ENCODE peak calls at places on chromosomes 13 and 19, in nine cellular contexts. F is EH; C is H7; X is left ventricle myocardium superior; U is thoracic aorta; O is psoas muscle; Y is activated gamma-delta T cell treated with anti-CD3 and anti-CD28 coated beads, Interleukin-2, amount 50 U/mL, for 16 hours; L is NCI-H1417 treated with DMSO at 0.1 percent for 48 hours; A is activated CD4-positive, CD25-positive, alpha-beta regulatory T cell treated with anti-CD3 and anti-CD28 coated beads, Interleukin-2, amount 50 U/mL, for 16 hours. J is an unnamed sample.

GRCh38 chr19:34365463-34366401 is 736 bp downstream of the GPI start:
- DNase-seq in F (peak; percentile 51), C (peak; percentile 75), X (peak; percentile 64), U (no peak), O (peak; percentile 70), Y (no peak), L (no peak), A (no peak), J (peak; percentile 57)

GRCh38 chr19:15452111-15453047 is 2.6 kb upstream of the WIZ start:
- DNase-seq in F (peak; percentile 85), C (peak; percentile 100), X (peak; percentile 94), U (peak; percentile 49), O (peak; percentile 98), Y (no peak), L (no peak), A (no peak), J (peak; percentile 86)

GRCh38 chr13:40440990-40441820 is 225.2 kb downstream of the FOXO1 start:
- DNase-seq in F (no peak), C (no peak), X (peak; percentile 87), U (peak; percentile 38), O (peak; percentile 95), Y (no peak), L (no peak), A (no peak), J (no peak)

GRCh38 chr13:27379694-27380596 is 44.5 kb upstream of the GTF3A start:
- DNase-seq in F (peak; percentile 60), C (peak; percentile 89), X (peak; percentile 53), U (no peak), O (peak; percentile 76), Y (peak; percentile 32), L (no peak), A (peak; percentile 16), J (no peak)

GRCh38 chr13:52842440-52842839 is 6.0 kb downstream of the PCDH8 start:
- DNase-seq in F (no peak), C (no peak), X (no peak), U (no peak), O (no peak), Y (no peak), L (peak; percentile 98), A (no peak), J (no peak)

GRCh38 chr19:39474139-39474620 is 6.5 kb upstream of the TIMM50 start:
- DNase-seq in F (peak; percentile 36), C (peak; percentile 95), X (peak; percentile 79), U (no peak), O (peak; percentile 82), Y (peak; percentile 60), L (no peak), A (peak; percentile 48), J (peak; percentile 92)

GRCh38 chr13:113827021-113827420 is 36.9 kb downstream of the GAS6 start:
- DNase-seq in F (no peak), C (no peak), X (no peak), U (no peak), O (peak; percentile 39), Y (no peak), L (no peak), A (no peak), J (no peak)

GRCh38 chr13:112351825-112352224 is 24.3 kb upstream of the SPACA7 start:
- DNase-seq in F (no peak), C (peak; percentile 78), X (no peak), U (no peak), O (no peak), Y (no peak), L (no peak), A (no peak), J (no peak)

GRCh38 chr19:32397736-32398135 is 7.8 kb upstream of the DPY19L3 start:
- DNase-seq in F (peak; percentile 89), C (no peak), X (no peak), U (no peak), O (no peak), Y (no peak), L (no peak), A (no peak), J (no peak)

GRCh38 chr13:62482351-62482750 is 1066.7 kb upstream of the PCDH20 start:
- DNase-seq in F (no peak), C (no peak), X (no peak), U (no peak), O (no peak), Y (no peak), L (peak; percentile 64), A (no peak), J (no peak)

GRCh38 chr13:26679945-26680516 is 80.6 kb downstream of the GPR12 start:
- DNase-seq in F (peak; percentile 64), C (peak; percentile 73), X (no peak), U (no peak), O (no peak), Y (no peak), L (no peak), A (no peak), J (no peak)

GRCh38 chr13:27375686-27376326 is 48.6 kb upstream of the GTF3A start:
- DNase-seq in F (peak; percentile 76), C (peak; percentile 89), X (peak; percentile 63), U (no peak), O (peak; percentile 62), Y (peak; percentile 28), L (no peak), A (peak; percentile 16), J (peak; percentile 48)

GRCh38 chr19:29375429-29376093 is 150.2 kb upstream of the VSTM2B start:
- DNase-seq in F (no peak), C (peak; percentile 8), X (no peak), U (no peak), O (no peak), Y (no peak), L (no peak), A (no peak), J (no peak)

GRCh38 chr13:77448689-77449088 is 86.8 kb upstream of the SCEL start:
- DNase-seq in F (no peak), C (peak; percentile 23), X (peak; percentile 19), U (no peak), O (no peak), Y (no peak), L (no peak), A (no peak), J (peak; percentile 48)

GRCh38 chr13:62433660-62434059 is 1018.0 kb upstream of the PCDH20 start:
- DNase-seq in F (no peak), C (no peak), X (no peak), U (no peak), O (no peak), Y (no peak), L (no peak), A (no peak), J (no peak)

GRCh38 chr19:54179921-54180452 is 7.0 kb upstream of the TMC4 start:
- DNase-seq in F (peak; percentile 54), C (peak; percentile 93), X (no peak), U (no peak), O (no peak), Y (no peak), L (peak; percentile 52), A (no peak), J (no peak)

GRCh38 chr13:79455331-79455730 is 25.6 kb upstream of the NDFIP2 start:
- DNase-seq in F (peak; percentile 77), C (no peak), X (no peak), U (no peak), O (no peak), Y (no peak), L (no peak), A (no peak), J (no peak)

GRCh38 chr19:16769385-16769784 is 49.7 kb downstream of the NWD1 start:
- DNase-seq in F (no peak), C (no peak), X (no peak), U (no peak), O (no peak), Y (no peak), L (no peak), A (no peak), J (no peak)

GRCh38 chr13:98240131-98240530 is 63.1 kb upstream of the RNF113B start:
- DNase-seq in F (no peak), C (no peak), X (no peak), U (no peak), O (no peak), Y (no peak), L (no peak), A (no peak), J (no peak)

GRCh38 chr19:3788991-3789778 is 3.0 kb upstream of the MATK start:
- DNase-seq in F (no peak), C (peak; percentile 52), X (no peak), U (no peak), O (no peak), Y (peak; percentile 22), L (no peak), A (no peak), J (no peak)

GRCh38 chr13:45393941-45394570 is 24.1 kb downstream of the SLC25A30 start:
- DNase-seq in F (peak; percentile 62), C (peak; percentile 92), X (peak; percentile 41), U (no peak), O (no peak), Y (no peak), L (no peak), A (no peak), J (no peak)

GRCh38 chr19:1676351-1677266 is 24.2 kb upstream of the TCF3 start:
- DNase-seq in F (no peak), C (peak; percentile 51), X (no peak), U (no peak), O (no peak), Y (no peak), L (no peak), A (no peak), J (no peak)

GRCh38 chr19:543912-544608 is at the start of gene GZMM:
- DNase-seq in F (no peak), C (no peak), X (no peak), U (no peak), O (no peak), Y (peak; percentile 69), L (no peak), A (peak; percentile 31), J (peak; percentile 73)

GRCh38 chr19:57338798-57339378 is 12.2 kb upstream of the ZNF304 start:
- DNase-seq in F (peak; percentile 83), C (no peak), X (no peak), U (no peak), O (no peak), Y (no peak), L (no peak), A (no peak), J (no peak)

GRCh38 chr19:49851456-49852259 is 699 bp downstream of the PTOV1 start:
- DNase-seq in F (peak; percentile 35), C (peak; percentile 97), X (peak; percentile 63), U (no peak), O (no peak), Y (no peak), L (no peak), A (no peak), J (peak; percentile 55)

GRCh38 chr19:44848036-44848804 is 2.1 kb downstream of the NECTIN2 start:
- DNase-seq in F (peak; percentile 63), C (peak; percentile 82), X (no peak), U (no peak), O (no peak), Y (no peak), L (no peak), A (no peak), J (no peak)

GRCh38 chr19:50221087-50221486 is 17.7 kb downstream of the MYH14 start:
- DNase-seq in F (no peak), C (no peak), X (no peak), U (no peak), O (no peak), Y (no peak), L (no peak), A (no peak), J (no peak)

GRCh38 chr19:55099557-55100506 is 17.6 kb downstream of the PPP1R12C start:
- DNase-seq in F (no peak), C (peak; percentile 82), X (peak; percentile 61), U (no peak), O (peak; percentile 48), Y (no peak), L (no peak), A (no peak), J (no peak)

GRCh38 chr13:44155422-44156293 is 218.0 kb upstream of the SERP2 start:
- DNase-seq in F (peak; percentile 59), C (peak; percentile 43), X (peak; percentile 58), U (peak; percentile 18), O (peak; percentile 70), Y (no peak), L (no peak), A (no peak), J (no peak)

GRCh38 chr13:112079696-112080095 is 12.7 kb downstream of the SOX1 start:
- DNase-seq in F (no peak), C (no peak), X (no peak), U (no peak), O (no peak), Y (no peak), L (no peak), A (no peak), J (no peak)

J was measured in left lung.